ENCODE peak calls at places on chromosomes 13 and 19, in five cellular contexts. D is RWPE1; Q is esophagus squamous epithelium; T is heart right ventricle; L is effector CD4-positive, alpha-beta T cell. F is an unnamed sample.

GRCh38 chr19:35350591-35350990 is 2.9 kb downstream of the FFAR1 start:
- DNase-seq in D (no peak), Q (no peak), T (no peak), L (no peak), F (no peak)

GRCh38 chr19:10718205-10719196 is 622 bp downstream of the DNM2 start:
- DNase-seq in D (peak; percentile 46), Q (no peak), T (peak; percentile 58), L (peak; percentile 38), F (no peak)

GRCh38 chr13:73370066-73370465 is 311.3 kb downstream of the KLF5 start:
- DNase-seq in D (no peak), Q (no peak), T (no peak), L (no peak), F (no peak)

GRCh38 chr19:11480927-11481776 is at the start of gene ELAVL3:
- DNase-seq in D (no peak), Q (no peak), T (no peak), L (no peak), F (no peak)

GRCh38 chr19:33125929-33126388 is 6.0 kb upstream of the WDR88 start:
- DNase-seq in D (peak; percentile 75), Q (no peak), T (no peak), L (peak; percentile 41), F (peak; percentile 10)

GRCh38 chr13:27124571-27124970 is 47.0 kb downstream of the USP12 start:
- DNase-seq in D (no peak), Q (no peak), T (no peak), L (no peak), F (no peak)

GRCh38 chr19:39218230-39219007 is 14.4 kb upstream of the SYCN start:
- DNase-seq in D (no peak), Q (no peak), T (no peak), L (no peak), F (no peak)

GRCh38 chr13:43153436-43154082 is 130.2 kb downstream of the DNAJC15 start:
- DNase-seq in D (peak; percentile 80), Q (no peak), T (no peak), L (no peak), F (no peak)

GRCh38 chr19:18649371-18650047 is 12.7 kb downstream of the KLHL26 start:
- DNase-seq in D (peak; percentile 20), Q (no peak), T (peak; percentile 82), L (no peak), F (no peak)

GRCh38 chr13:33286143-33286542 is 588 bp upstream of the STARD13 start:
- DNase-seq in D (no peak), Q (no peak), T (no peak), L (no peak), F (no peak)

GRCh38 chr13:93304868-93305613 is 78.4 kb downstream of the GPC6 start:
- DNase-seq in D (no peak), Q (no peak), T (no peak), L (no peak), F (no peak)

GRCh38 chr13:71290963-71291937 is 575.8 kb downstream of the DACH1 start:
- DNase-seq in D (no peak), Q (no peak), T (no peak), L (peak; percentile 26), F (peak; percentile 4)

GRCh38 chr13:113187263-113187669 is 21.2 kb downstream of the PCID2 start:
- DNase-seq in D (peak; percentile 97), Q (peak; percentile 15), T (peak; percentile 82), L (peak; percentile 26), F (peak; percentile 29)

GRCh38 chr19:48530044-48530720 is 18.5 kb upstream of the LMTK3 start:
- DNase-seq in D (no peak), Q (no peak), T (no peak), L (no peak), F (no peak)

GRCh38 chr13:110236831-110237261 is 70.1 kb downstream of the COL4A1 start:
- DNase-seq in D (no peak), Q (no peak), T (peak; percentile 71), L (no peak), F (no peak)

GRCh38 chr19:46716672-46717033 is 261 bp downstream of the PRKD2 start:
- DNase-seq in D (peak; percentile 27), Q (no peak), T (no peak), L (no peak), F (no peak)

GRCh38 chr13:78524936-78525335 is 78.4 kb downstream of the POU4F1 start:
- DNase-seq in D (no peak), Q (no peak), T (no peak), L (no peak), F (no peak)

GRCh38 chr13:66689628-66690027 is 540.5 kb downstream of the PCDH9 start:
- DNase-seq in D (no peak), Q (no peak), T (no peak), L (no peak), F (no peak)

GRCh38 chr13:23966221-23966690 is 69.0 kb upstream of the C1QTNF9B start:
- DNase-seq in D (no peak), Q (no peak), T (no peak), L (no peak), F (no peak)

GRCh38 chr13:44243198-44243852 is 130.3 kb upstream of the SERP2 start:
- DNase-seq in D (peak; percentile 48), Q (no peak), T (no peak), L (no peak), F (no peak)

F was measured in activated naive CD8-positive, alpha-beta T cell treated with anti-CD3 and anti-CD28 coated beads, Interleukin-2, amount 50 U/mL, for 16 hours.